ENCODE peak calls at places on chromosome 5, in five cellular contexts. E is SK-N-SH, H is H1, V is HepG2, S is GM12891. F is an unnamed sample.
A peak's percentile ranks its signal among the peaks of the same experiment; 100 is the strongest.

GRCh38 chr5:173750538-173751265 is 134.3 kb upstream of the BOD1 start:
- DNase-seq in S (no peak), H (no peak), V (no peak), E (no peak), F (no peak)

GRCh38 chr5:1273745-1274144 is 21.1 kb downstream of the TERT start:
- DNase-seq in V (no peak), H (no peak), S (no peak), E (no peak), F (no peak)

GRCh38 chr5:158860706-158861105 is 239.0 kb downstream of the EBF1 start:
- DNase-seq in S (no peak), E (no peak), H (no peak), V (no peak), F (no peak)

GRCh38 chr5:145362261-145362660 is 472.9 kb downstream of the PRELID2 start:
- DNase-seq in E (no peak), V (no peak), H (no peak), S (no peak), F (no peak)

GRCh38 chr5:6595405-6595804 is 37.4 kb downstream of the NSUN2 start:
- DNase-seq in H (no peak), E (no peak), V (no peak), S (no peak), F (no peak)

GRCh38 chr5:19547640-19548039 is 440.4 kb downstream of the CDH18 start:
- DNase-seq in E (no peak), V (no peak), S (no peak), H (no peak), F (no peak)

GRCh38 chr5:90866333-90866732 is 307.7 kb downstream of the ADGRV1 start:
- DNase-seq in E (peak; percentile 48), V (peak; percentile 40), S (no peak), H (no peak), F (no peak)

GRCh38 chr5:141192110-141192725 is at the start of gene PCDHB10:
- DNase-seq in H (no peak), S (no peak), V (peak; percentile 9), E (peak; percentile 53), F (no peak)

GRCh38 chr5:147234825-147235635 is at the start of gene STK32A:
- DNase-seq in E (peak; percentile 80), H (peak; percentile 59), S (no peak), V (no peak), F (no peak)

GRCh38 chr5:96876292-96876850 is at the start of gene ERAP2:
- DNase-seq in S (no peak), E (no peak), H (no peak), V (peak; percentile 25), F (no peak)

GRCh38 chr5:181136361-181136955 is 5.5 kb upstream of the OR2V1 start:
- DNase-seq in E (no peak), S (no peak), V (no peak), H (no peak), F (no peak)

GRCh38 chr5:102090770-102091169 is 205.3 kb downstream of the SLCO4C1 start:
- DNase-seq in H (no peak), S (peak; percentile 2), V (peak; percentile 77), E (peak; percentile 43), F (no peak)

GRCh38 chr5:14870347-14871083 is 1.1 kb downstream of the ANKH start:
- DNase-seq in H (no peak), E (peak; percentile 49), V (no peak), S (no peak), F (no peak)

GRCh38 chr5:179731791-179732411 is 721 bp upstream of the MAML1 start:
- DNase-seq in H (no peak), V (peak; percentile 59), E (no peak), S (no peak), F (no peak)

GRCh38 chr5:72110401-72111013 is 3.2 kb downstream of the MAP1B start:
- DNase-seq in H (no peak), E (peak; percentile 54), S (no peak), V (no peak), F (no peak)

GRCh38 chr5:74122175-74122574 is 496.2 kb downstream of the ARHGEF28 start:
- DNase-seq in E (no peak), H (no peak), V (no peak), S (no peak), F (no peak)

GRCh38 chr5:171660438-171660837 is 125.2 kb upstream of the SMIM23 start:
- DNase-seq in S (no peak), V (no peak), E (no peak), H (no peak), F (no peak)

GRCh38 chr5:159098285-159099048 is 1.2 kb downstream of the EBF1 start:
- DNase-seq in E (no peak), V (no peak), H (no peak), S (no peak), F (no peak)

GRCh38 chr5:140108093-140109049 is 5.5 kb upstream of the PURA start:
- DNase-seq in H (no peak), S (no peak), E (peak; percentile 58), V (no peak), F (peak; percentile 29)

GRCh38 chr5:148523139-148523538 is 131.2 kb downstream of the HTR4 start:
- DNase-seq in V (no peak), H (no peak), S (no peak), E (no peak), F (no peak)

GRCh38 chr5:60335913-60336312 is 364.1 kb downstream of the DEPDC1B start:
- DNase-seq in E (no peak), V (no peak), S (no peak), H (no peak), F (no peak)

GRCh38 chr5:14871084-14871572 is 450 bp downstream of the ANKH start:
- DNase-seq in E (no peak), V (no peak), H (no peak), S (peak; percentile 20), F (no peak)

GRCh38 chr5:43244823-43245565 is 53.0 kb downstream of the NIM1K start:
- DNase-seq in H (no peak), E (no peak), S (no peak), V (no peak), F (no peak)

GRCh38 chr5:117893211-117893610 is 1095.1 kb downstream of the DTWD2 start:
- DNase-seq in H (no peak), E (no peak), S (no peak), V (no peak), F (no peak)

GRCh38 chr5:112192072-112192471 is 227.0 kb downstream of the EPB41L4A start:
- DNase-seq in E (no peak), S (no peak), H (no peak), V (no peak), F (no peak)
- TF ChIP-seq POLR2AphosphoS5 in E (no peak), S (no peak), H (no peak), V (no peak), F (no peak)

GRCh38 chr5:132377738-132378137 is 8.2 kb downstream of the SLC22A5 start:
- DNase-seq in H (no peak), E (no peak), S (no peak), V (no peak), F (no peak)

GRCh38 chr5:132378580-132378979 is 9.1 kb downstream of the SLC22A5 start:
- DNase-seq in E (no peak), V (no peak), S (no peak), H (no peak), F (no peak)

GRCh38 chr5:132380047-132380446 is 10.5 kb downstream of the SLC22A5 start:
- DNase-seq in H (no peak), E (no peak), S (no peak), V (no peak), F (no peak)

GRCh38 chr5:132375957-132376356 is 6.4 kb downstream of the SLC22A5 start:
- DNase-seq in V (no peak), S (no peak), E (no peak), H (no peak), F (no peak)

DNA sequence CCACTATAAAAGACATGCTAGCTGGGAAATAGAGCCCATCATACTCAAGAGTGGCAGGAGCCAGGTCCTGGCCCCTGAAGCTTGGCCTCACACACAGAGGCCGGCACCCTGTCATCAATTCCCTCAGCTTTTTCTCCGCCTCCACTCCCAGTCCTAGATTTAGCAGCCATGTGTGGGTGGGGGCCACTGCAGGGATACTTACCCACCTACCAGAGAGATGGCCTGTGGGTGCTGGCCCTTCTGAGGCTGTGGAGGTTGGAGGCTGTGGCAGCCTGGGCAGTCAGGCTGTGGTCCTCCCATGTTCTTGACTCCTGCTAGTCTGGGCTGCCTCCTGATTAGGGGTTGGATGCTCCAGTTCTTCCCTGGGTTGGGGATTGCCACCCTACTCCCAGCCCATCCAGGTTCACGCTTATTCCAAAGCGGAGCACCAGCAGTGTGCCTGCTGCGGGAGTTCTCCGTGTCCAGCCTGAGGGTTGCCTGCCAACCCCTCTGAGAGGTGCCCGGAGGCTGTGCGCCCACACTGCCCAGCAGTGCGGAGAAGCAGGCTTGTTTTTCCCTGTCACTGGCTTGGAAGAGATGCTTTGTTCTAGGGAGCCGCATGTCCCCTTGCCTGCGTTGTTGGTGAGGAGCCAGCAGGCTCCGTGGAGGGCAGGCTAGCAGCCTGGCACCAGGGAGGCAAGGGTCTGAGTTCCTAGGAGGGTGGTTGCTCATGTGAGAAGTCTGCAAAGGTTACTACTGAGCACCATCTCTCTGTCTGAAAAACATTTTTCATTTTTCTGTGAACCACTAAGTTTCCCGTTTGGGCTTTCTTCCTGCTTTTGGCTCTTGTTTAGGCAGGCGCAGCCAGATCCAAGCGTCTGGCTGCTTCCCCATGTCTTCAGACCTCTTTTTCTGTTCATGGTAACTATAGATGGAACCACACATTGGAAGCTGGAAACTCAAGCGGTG is 7.5 kb downstream of the SLC22A5 start:
- DNase-seq in E (no peak), V (no peak), H (no peak), S (no peak), F (no peak)
- TF ChIP-seq TAF1 in E (no peak), V (no peak), H (no peak), S (no peak), F (no peak)

DNA sequence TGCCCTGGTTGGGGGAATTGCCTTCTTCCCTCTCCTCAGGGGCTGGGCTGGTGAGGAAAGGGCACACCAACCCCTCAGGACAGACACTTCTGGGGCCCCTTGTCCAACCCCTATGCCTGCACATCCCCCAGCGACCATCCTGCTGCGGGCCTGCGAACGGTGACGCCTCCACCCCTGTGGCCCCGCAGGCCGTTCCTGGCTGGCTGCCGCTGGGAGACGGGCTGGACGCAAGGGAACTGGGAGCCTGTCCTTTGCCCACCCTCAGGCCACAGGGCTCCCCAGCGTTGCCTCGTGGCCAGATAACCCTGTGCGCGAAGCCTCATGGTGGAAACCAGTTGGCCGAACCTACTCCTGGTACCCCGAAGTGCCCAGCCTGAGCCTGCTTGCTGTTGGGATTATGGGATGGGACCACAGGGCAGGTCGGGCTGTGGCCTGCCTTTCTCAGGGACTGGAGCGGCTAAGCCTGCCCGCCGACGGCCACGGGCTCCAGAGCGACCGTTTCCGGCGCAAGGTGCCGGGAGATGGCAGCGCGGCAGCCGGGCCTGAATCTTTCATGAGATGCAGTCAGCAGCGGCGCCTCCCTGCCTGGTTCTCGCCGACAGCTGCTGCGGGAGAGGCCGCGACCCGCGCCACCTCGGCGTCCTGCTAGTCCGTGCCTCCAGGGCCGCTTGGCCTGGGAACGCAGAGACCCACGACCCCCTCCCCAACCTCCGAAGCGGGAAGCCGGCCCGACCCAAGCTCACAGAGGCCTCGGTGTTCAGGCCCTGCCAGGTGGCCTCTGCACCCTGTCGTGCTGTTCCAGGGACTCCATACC is 6.5 kb upstream of the PITX1 start:
- DNase-seq in E (peak; percentile 77), H (no peak), S (no peak), V (no peak), F (no peak)
- TF ChIP-seq POLR2AphosphoS5 in E (no peak), H (no peak), S (no peak), V (no peak), F (no peak)

DNA sequence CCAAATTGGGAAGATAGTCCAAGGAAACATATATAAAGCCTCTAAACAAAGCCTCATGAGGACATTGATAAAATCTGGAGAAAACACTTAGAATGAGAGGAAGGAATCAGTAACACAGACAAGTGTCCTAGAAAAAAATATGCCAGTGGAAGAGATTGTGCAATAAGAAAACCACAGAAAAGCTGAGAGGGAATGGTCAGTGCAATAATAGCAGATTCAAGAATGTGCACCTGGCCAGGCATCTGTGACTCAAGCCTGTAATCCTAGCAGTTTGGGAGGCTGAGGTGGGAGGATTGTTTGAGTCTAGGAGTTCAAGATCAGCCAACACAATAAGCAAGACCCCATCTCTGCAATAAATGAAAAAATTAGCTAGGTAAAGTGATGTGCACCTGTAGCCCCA is 691.2 kb upstream of the CDH6 start:
- DNase-seq in V (no peak), E (no peak), S (no peak), H (no peak), F (no peak)
- TF ChIP-seq TAF1 in V (no peak), E (no peak), S (no peak), H (no peak), F (no peak)